ENCODE peak calls at places on chromosome 21, in six cellular contexts. F is Peyer's patch; B is CD8-positive, alpha-beta T cell; P is DND-41; K is fibroblast of lung; E is testis. D is an unnamed sample. For H3K4me1, the result is how much of the 10 kb centered on the place peaks cover.

GRCh38 chr21:16007933-16008332 is 278.2 kb downstream of the USP25 start:
- DNase-seq in F (no peak), B (no peak), P (no peak), K (peak), E (no peak), D (no peak)

GRCh38 chr21:44896561-44897286 is 23.2 kb upstream of the PTTG1IP start:
- DNase-seq in F (no peak), B (no peak), P (no peak), K (no peak), E (no peak), D (no peak)

GRCh38 chr21:44709426-44710293 is 1.7 kb downstream of the TSPEAR start:
- DNase-seq in F (peak), B (peak), P (no peak), K (peak), E (no peak), D (no peak)

GRCh38 chr21:29257701-29258100 is 41.0 kb upstream of the BACH1 start:
- DNase-seq in F (no peak), B (no peak), P (no peak), K (no peak), E (no peak), D (no peak)

GRCh38 chr21:15495965-15496364 is 233.8 kb upstream of the USP25 start:
- DNase-seq in F (no peak), B (no peak), P (no peak), K (peak), E (no peak), D (no peak)

GRCh38 chr21:25563399-25564116 is 43.7 kb downstream of the MRPL39 start:
- DNase-seq in F (no peak), B (no peak), P (peak), K (peak), E (no peak), D (no peak)

GRCh38 chr21:17118638-17119384 is 394.0 kb upstream of the CXADR start:
- DNase-seq in F (no peak), B (no peak), P (no peak), K (no peak), E (peak), D (no peak)

GRCh38 chr21:15195104-15195503 is 130.3 kb upstream of the NRIP1 start:
- DNase-seq in F (no peak), B (no peak), P (no peak), K (no peak), E (no peak), D (no peak)

GRCh38 chr21:14989359-14989758 is 75.4 kb downstream of the NRIP1 start:
- DNase-seq in F (no peak), B (no peak), P (no peak), K (peak), E (no peak), D (no peak)

GRCh38 chr21:20902998-20903397 is 95.2 kb upstream of the NCAM2 start:
- DNase-seq in F (no peak), B (no peak), P (no peak), K (no peak), E (no peak), D (no peak)

GRCh38 chr21:38380391-38381137 is 117.7 kb downstream of the ERG start:
- DNase-seq in F (no peak), B (no peak), P (no peak), K (peak), E (no peak), D (no peak)

GRCh38 chr21:38377165-38378093 is 120.6 kb downstream of the KCNJ15 start:
- DNase-seq in F (no peak), B (no peak), P (no peak), K (no peak), E (no peak), D (no peak)

GRCh38 chr21:38376235-38376634 is 119.4 kb downstream of the KCNJ15 start:
- DNase-seq in F (no peak), B (no peak), P (no peak), K (no peak), E (peak), D (no peak)

GRCh38 chr21:38376693-38377092 is 119.9 kb downstream of the KCNJ15 start:
- DNase-seq in F (no peak), B (no peak), P (no peak), K (no peak), E (peak), D (no peak)

DNA sequence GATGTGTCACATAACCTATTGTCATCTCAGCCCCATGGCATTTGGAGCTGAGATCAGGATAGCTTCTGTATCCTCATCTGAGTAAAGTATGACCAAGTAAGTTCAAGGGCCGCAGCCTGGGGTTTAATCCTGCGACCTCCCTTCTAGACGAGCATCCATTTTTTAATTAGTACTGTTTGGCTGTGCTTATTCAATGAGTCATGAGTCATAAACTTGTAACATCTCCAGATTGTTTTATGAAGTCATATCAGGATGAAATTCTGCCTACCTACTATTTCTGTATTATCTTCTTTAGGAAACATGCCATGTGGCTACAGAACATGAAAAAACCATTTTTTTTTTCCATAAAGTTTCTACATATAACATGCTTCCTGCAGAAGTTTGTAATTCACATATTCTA is 119.1 kb downstream of the ERG start:
- DNase-seq in F (no peak), B (no peak), P (no peak), K (no peak), E (no peak), D (no peak)
- H3K4me1 ChIP-seq in F (under half), B (under half), P (under half), K (under half), E (under half), D (under half)

GRCh38 chr21:36429672-36430546 is 44.7 kb downstream of the CHAF1B start:
- DNase-seq in F (no peak), B (peak), P (no peak), K (peak), E (peak), D (peak)
- H3K4me3 ChIP-seq in F (no peak), B (peak), P (no peak), K (no peak), E (no peak), D (peak)

GRCh38 chr21:46091631-46092025 is 6.3 kb upstream of the COL6A2 start:
- DNase-seq in F (peak), B (peak), P (no peak), K (no peak), E (no peak), D (no peak)

GRCh38 chr21:46092811-46093667 is 4.9 kb upstream of the COL6A2 start:
- DNase-seq in F (peak), B (no peak), P (no peak), K (no peak), E (no peak), D (no peak)

GRCh38 chr21:46093668-46094400 is 4.1 kb upstream of the COL6A2 start:
- DNase-seq in F (peak), B (peak), P (no peak), K (no peak), E (no peak), D (no peak)

GRCh38 chr21:46091118-46091517 is 6.8 kb upstream of the COL6A2 start:
- DNase-seq in F (peak), B (no peak), P (no peak), K (no peak), E (no peak), D (no peak)

DNA sequence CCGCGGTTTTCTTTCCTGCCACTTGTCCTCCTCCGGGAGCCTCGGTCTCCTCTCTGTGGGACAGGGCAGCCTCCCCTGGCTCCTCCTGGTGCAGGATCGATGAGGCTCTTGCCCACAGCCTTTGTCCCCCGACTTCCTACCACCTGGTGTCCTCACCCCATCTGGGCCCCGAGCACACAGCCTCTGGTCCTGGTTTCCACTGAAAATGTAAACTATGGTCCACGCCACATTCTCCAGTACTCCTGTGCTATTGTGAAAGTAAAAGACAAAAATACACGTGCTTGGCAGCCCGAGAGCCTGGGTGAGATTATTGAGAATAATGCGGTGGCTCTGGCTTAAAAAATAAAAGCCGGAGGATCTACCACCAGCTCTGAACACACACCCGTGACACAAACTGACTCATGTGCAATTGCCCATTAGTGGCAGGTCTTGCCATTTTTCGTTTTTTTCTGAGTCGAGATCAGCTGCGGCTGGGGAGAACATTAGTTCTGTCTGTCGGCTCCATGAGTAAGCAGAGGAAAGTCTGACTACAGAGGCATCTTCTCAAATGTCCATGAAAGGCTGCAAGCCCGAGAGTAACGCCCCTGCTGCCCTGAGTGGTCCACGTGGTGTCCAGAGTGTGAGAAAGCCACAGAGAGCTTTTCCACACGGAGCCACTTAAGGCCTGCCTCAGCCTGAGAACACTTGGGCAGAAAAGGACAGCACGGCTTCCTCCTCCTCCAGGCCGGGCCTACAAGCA is 5.7 kb upstream of the COL6A2 start:
- DNase-seq in F (peak), B (peak), P (no peak), K (peak), E (peak), D (no peak)
- H3K27ac ChIP-seq in F (peak), B (no peak), P (no peak), K (peak), E (peak), D (no peak)

GRCh38 chr21:34916446-34916845 is 132.7 kb downstream of the RUNX1 start:
- DNase-seq in F (no peak), B (no peak), P (no peak), K (peak), E (no peak), D (no peak)
- H3K4me1 ChIP-seq in F (under half), B (under half), P (under half), K (under half), E (under half), D (under half)

GRCh38 chr21:32410916-32411315 is 1.6 kb upstream of the EVA1C start:
- DNase-seq in F (no peak), B (no peak), P (no peak), K (no peak), E (no peak), D (no peak)
- H3K4me3 ChIP-seq in F (peak), B (peak), P (no peak), K (peak), E (peak), D (peak)

GRCh38 chr21:42997053-42997452 is 22.7 kb downstream of the PKNOX1 start:
- DNase-seq in F (no peak), B (no peak), P (no peak), K (peak), E (peak), D (no peak)
- H3K27ac ChIP-seq in F (no peak), B (no peak), P (no peak), K (peak), E (no peak), D (no peak)

DNA sequence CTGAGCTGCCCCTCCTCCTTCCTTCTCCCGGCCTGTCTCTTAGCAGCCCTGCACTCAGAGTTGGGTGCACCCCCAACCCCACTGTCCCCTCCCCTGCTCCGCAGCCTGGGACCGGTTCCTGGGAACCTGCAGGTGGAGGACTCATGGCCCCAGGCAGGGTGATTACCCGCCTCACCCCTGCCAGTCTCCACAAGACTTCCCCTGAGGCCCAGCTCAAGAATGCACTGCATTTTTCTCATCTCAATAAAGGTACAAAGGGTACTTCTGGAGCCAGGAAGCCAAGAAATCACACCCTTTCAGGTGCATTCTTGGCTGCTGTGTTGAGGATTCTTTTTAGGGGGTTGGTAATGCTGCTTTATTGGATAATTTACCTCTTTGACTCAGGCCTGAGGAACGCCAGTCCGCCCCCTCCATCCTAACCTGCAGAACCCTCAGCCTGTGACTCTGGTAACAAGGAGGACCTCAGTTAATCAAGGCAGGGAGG is 126.3 kb upstream of the TMPRSS2 start:
- DNase-seq in F (peak), B (no peak), P (no peak), K (no peak), E (no peak), D (no peak)
- H3K4me1 ChIP-seq in F (under half), B (under half), P (under half), K (under half), E (under half), D (under half)

DNA sequence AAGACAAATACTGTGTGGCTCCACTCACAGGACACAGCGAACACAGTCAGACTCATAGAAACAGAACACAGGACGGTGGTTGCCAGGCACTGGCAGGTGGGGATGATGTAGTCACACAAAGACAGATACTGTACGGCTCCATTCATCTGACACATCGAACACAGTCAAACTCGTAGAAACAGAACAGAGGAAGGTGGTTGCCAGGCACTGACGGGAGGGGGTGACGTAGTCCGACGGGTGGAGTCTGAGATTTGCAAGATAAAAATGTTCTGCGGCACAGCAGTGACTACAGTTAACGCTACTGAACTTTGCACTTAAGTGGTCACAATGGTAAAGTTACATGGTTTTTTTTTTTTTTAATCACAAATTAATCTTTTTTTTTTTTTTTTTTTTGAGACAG is 18.7 kb downstream of the C21orf58 start:
- DNase-seq in F (no peak), B (no peak), P (no peak), K (no peak), E (no peak), D (no peak)
- H3K4me3 ChIP-seq in F (no peak), B (no peak), P (no peak), K (no peak), E (no peak), D (no peak)